ENCODE peak calls at places on chromosome 13, in eight cellular contexts. H, A, M, X, U, G, P and D are unnamed samples.

GRCh38 chr13:106738279-106738678 is 170.3 kb upstream of the ARGLU1 start:
- DNase-seq in H (no peak), A (no peak), M (peak; percentile 10), X (no peak), U (no peak), G (no peak), P (no peak), D (no peak)

GRCh38 chr13:57264965-57265364 is 98.0 kb downstream of the PRR20E start:
- DNase-seq in H (no peak), A (no peak), M (peak; percentile 20), X (no peak), U (no peak), G (no peak), P (no peak), D (no peak)

GRCh38 chr13:76812206-76812882 is 73.9 kb downstream of the KCTD12 start:
- DNase-seq in H (no peak), A (no peak), M (no peak), X (no peak), U (no peak), G (peak; percentile 31), P (no peak), D (no peak)

GRCh38 chr13:33004454-33004853 is 11.8 kb upstream of the KL start:
- DNase-seq in H (no peak), A (no peak), M (peak; percentile 36), X (no peak), U (no peak), G (peak; percentile 78), P (no peak), D (no peak)

GRCh38 chr13:86585826-86586225 is 786.6 kb upstream of the SLITRK6 start:
- DNase-seq in H (no peak), A (no peak), M (peak; percentile 66), X (no peak), U (no peak), G (no peak), P (no peak), D (no peak)

GRCh38 chr13:42969558-42970172 is 22.4 kb downstream of the EPSTI1 start:
- DNase-seq in H (peak; percentile 36), A (peak; percentile 47), M (peak; percentile 91), X (peak; percentile 73), U (peak; percentile 20), G (peak; percentile 83), P (no peak), D (peak; percentile 85)

GRCh38 chr13:51152713-51153112 is 41.6 kb upstream of the C13orf42 start:
- DNase-seq in H (no peak), A (no peak), M (no peak), X (no peak), U (no peak), G (peak; percentile 19), P (no peak), D (no peak)

GRCh38 chr13:46507978-46508377 is 45.0 kb upstream of the LRCH1 start:
- DNase-seq in H (no peak), A (no peak), M (no peak), X (no peak), U (no peak), G (no peak), P (no peak), D (no peak)

GRCh38 chr13:37375724-37376123 is 222.8 kb downstream of the POSTN start:
- DNase-seq in H (no peak), A (no peak), M (no peak), X (no peak), U (no peak), G (no peak), P (no peak), D (no peak)

GRCh38 chr13:21420706-21421105 is 38.4 kb downstream of the ZDHHC20 start:
- DNase-seq in H (no peak), A (no peak), M (no peak), X (no peak), U (no peak), G (no peak), P (no peak), D (no peak)

GRCh38 chr13:99422556-99423220 is 78.6 kb upstream of the TM9SF2 start:
- DNase-seq in H (no peak), A (no peak), M (no peak), X (no peak), U (no peak), G (no peak), P (no peak), D (no peak)

GRCh38 chr13:109938255-109938936 is 152.0 kb upstream of the IRS2 start:
- DNase-seq in H (no peak), A (no peak), M (no peak), X (no peak), U (no peak), G (peak; percentile 6), P (no peak), D (no peak)

GRCh38 chr13:24997367-24997967 is 98.5 kb upstream of the PABPC3 start:
- DNase-seq in H (peak; percentile 8), A (peak; percentile 53), M (peak; percentile 69), X (no peak), U (no peak), G (peak; percentile 67), P (no peak), D (no peak)

GRCh38 chr13:64029343-64030093 is 2613.9 kb upstream of the PCDH20 start:
- DNase-seq in H (no peak), A (no peak), M (no peak), X (no peak), U (no peak), G (no peak), P (no peak), D (peak; percentile 70)

GRCh38 chr13:106132216-106132615 is 403.2 kb downstream of the EFNB2 start:
- DNase-seq in H (no peak), A (no peak), M (no peak), X (no peak), U (no peak), G (no peak), P (no peak), D (no peak)

GRCh38 chr13:109904218-109904617 is 117.8 kb upstream of the IRS2 start:
- DNase-seq in H (no peak), A (no peak), M (no peak), X (no peak), U (no peak), G (peak; percentile 41), P (no peak), D (no peak)

GRCh38 chr13:113305208-113305607 is 8.2 kb downstream of the LAMP1 start:
- DNase-seq in H (no peak), A (no peak), M (no peak), X (no peak), U (no peak), G (no peak), P (no peak), D (no peak)

GRCh38 chr13:98144501-98145350 is 1.8 kb downstream of the FARP1 start:
- DNase-seq in H (no peak), A (no peak), M (peak; percentile 86), X (no peak), U (no peak), G (peak; percentile 82), P (no peak), D (no peak)

GRCh38 chr13:73000027-73000674 is 58.7 kb upstream of the KLF5 start:
- DNase-seq in H (no peak), A (no peak), M (no peak), X (no peak), U (no peak), G (peak; percentile 38), P (no peak), D (no peak)

GRCh38 chr13:61797397-61797796 is 381.7 kb upstream of the PCDH20 start:
- DNase-seq in H (no peak), A (no peak), M (no peak), X (no peak), U (no peak), G (no peak), P (no peak), D (no peak)

GRCh38 chr13:46598140-46598819 is 45.3 kb downstream of the LRCH1 start:
- DNase-seq in H (no peak), A (peak; percentile 57), M (no peak), X (no peak), U (no peak), G (peak; percentile 69), P (no peak), D (no peak)

GRCh38 chr13:57527114-57527770 is 104.3 kb upstream of the PCDH17 start:
- DNase-seq in H (no peak), A (no peak), M (no peak), X (no peak), U (no peak), G (no peak), P (no peak), D (no peak)

GRCh38 chr13:43071824-43072223 is 48.4 kb downstream of the DNAJC15 start:
- DNase-seq in H (no peak), A (no peak), M (peak; percentile 22), X (no peak), U (no peak), G (no peak), P (no peak), D (no peak)

GRCh38 chr13:110109140-110109783 is 197.7 kb downstream of the COL4A1 start:
- DNase-seq in H (no peak), A (no peak), M (no peak), X (no peak), U (no peak), G (no peak), P (no peak), D (no peak)

GRCh38 chr13:45966715-45967114 is 85.8 kb downstream of the ZC3H13 start:
- DNase-seq in H (no peak), A (no peak), M (no peak), X (no peak), U (no peak), G (peak; percentile 39), P (no peak), D (no peak)

GRCh38 chr13:28658539-28658795 is 463 bp upstream of the POMP start:
- DNase-seq in H (no peak), A (no peak), M (no peak), X (no peak), U (no peak), G (no peak), P (no peak), D (no peak)

GRCh38 chr13:46551410-46552301 is 1.3 kb upstream of the LRCH1 start:
- DNase-seq in H (peak; percentile 52), A (peak; percentile 31), M (peak; percentile 86), X (peak; percentile 59), U (peak; percentile 6), G (peak; percentile 92), P (peak; percentile 13), D (peak; percentile 90)

GRCh38 chr13:70890289-70890688 is 782.0 kb upstream of the KLHL1 start:
- DNase-seq in H (no peak), A (no peak), M (no peak), X (no peak), U (no peak), G (no peak), P (no peak), D (no peak)

GRCh38 chr13:90594694-90595093 is 752.8 kb upstream of the MIR17HG start:
- DNase-seq in H (peak; percentile 5), A (no peak), M (no peak), X (no peak), U (no peak), G (peak; percentile 66), P (no peak), D (no peak)

GRCh38 chr13:50094615-50095293 is 79.5 kb downstream of the KCNRG start:
- DNase-seq in H (no peak), A (no peak), M (no peak), X (no peak), U (no peak), G (no peak), P (no peak), D (no peak)

GRCh38 chr13:22487932-22488331 is 692.8 kb upstream of the SGCG start:
- DNase-seq in H (no peak), A (no peak), M (no peak), X (no peak), U (no peak), G (no peak), P (no peak), D (no peak)

GRCh38 chr13:113398963-113399754 is 35.2 kb upstream of the GRTP1 start:
- DNase-seq in H (no peak), A (no peak), M (no peak), X (no peak), U (no peak), G (peak; percentile 79), P (no peak), D (peak; percentile 71)